ENCODE peak calls at places on chromosomes 7 and 10, in five cellular contexts. I is HL-60, G is tibial nerve, H is ovary, A is neural progenitor cell. Z is an unnamed sample.

GRCh38 chr7:86914468-86915054 is 144.9 kb downstream of the ELAPOR2 start:
- DNase-seq in H (no peak), A (peak; percentile 26), G (no peak), I (no peak), Z (no peak)

GRCh38 chr7:73442222-73442902 is 8.8 kb downstream of the FZD9 start:
- DNase-seq in I (no peak), H (no peak), A (no peak), G (no peak), Z (no peak)

GRCh38 chr7:139798221-139798620 is 20.4 kb upstream of the HIPK2 start:
- DNase-seq in G (no peak), A (no peak), H (no peak), I (no peak), Z (peak; percentile 58)

GRCh38 chr7:100220833-100221718 is 1.3 kb downstream of the PVRIG start:
- DNase-seq in G (no peak), I (no peak), H (no peak), A (no peak), Z (peak; percentile 58)

GRCh38 chr7:27435461-27435860 is 192.9 kb downstream of the EVX1 start:
- DNase-seq in A (no peak), I (no peak), H (no peak), G (no peak), Z (no peak)

GRCh38 chr7:104981671-104982036 is 32.4 kb upstream of the KMT2E start:
- DNase-seq in H (no peak), G (no peak), A (no peak), I (no peak), Z (no peak)

GRCh38 chr10:62413048-62413447 is 38.9 kb downstream of the ZNF365 start:
- DNase-seq in G (no peak), I (no peak), H (no peak), A (no peak), Z (no peak)

GRCh38 chr10:29849434-29849833 is 210.0 kb downstream of the JCAD start:
- DNase-seq in I (no peak), A (no peak), G (no peak), H (no peak), Z (no peak)

GRCh38 chr7:70334883-70335282 is 736.6 kb downstream of the AUTS2 start:
- DNase-seq in G (no peak), H (no peak), A (no peak), I (no peak), Z (no peak)

GRCh38 chr10:113273877-113274829 is 278.7 kb upstream of the HABP2 start:
- DNase-seq in I (no peak), G (no peak), H (no peak), A (no peak), Z (no peak)

GRCh38 chr10:3422282-3422681 is 249.7 kb upstream of the PITRM1 start:
- DNase-seq in G (no peak), A (no peak), H (no peak), I (no peak), Z (no peak)

GRCh38 chr7:127667017-127667670 is 15.2 kb downstream of the SND1 start:
- DNase-seq in G (no peak), A (no peak), I (no peak), H (no peak), Z (no peak)

GRCh38 chr7:123645516-123645915 is 10.2 kb upstream of the LMOD2 start:
- DNase-seq in H (no peak), A (peak; percentile 63), G (no peak), I (no peak), Z (no peak)

GRCh38 chr7:33388332-33388731 is 259.0 kb downstream of the BBS9 start:
- DNase-seq in A (no peak), G (no peak), H (no peak), I (no peak), Z (no peak)

GRCh38 chr7:4307645-4308590 is 374.2 kb upstream of the FOXK1 start:
- DNase-seq in I (no peak), A (no peak), G (no peak), H (no peak), Z (no peak)

GRCh38 chr10:103394180-103394579 is 2.1 kb downstream of the ATP5MK start:
- DNase-seq in I (no peak), A (no peak), H (no peak), G (no peak), Z (peak; percentile 2)

GRCh38 chr10:649798-650690 is 39.4 kb downstream of the DIP2C start:
- DNase-seq in G (no peak), H (peak; percentile 64), A (no peak), I (no peak), Z (peak; percentile 97)

GRCh38 chr10:98299341-98299740 is 31.3 kb upstream of the LOXL4 start:
- DNase-seq in H (no peak), I (no peak), A (peak; percentile 70), G (no peak), Z (no peak)

GRCh38 chr7:29297194-29297890 is 102.8 kb downstream of the CHN2 start:
- DNase-seq in G (no peak), I (no peak), A (peak; percentile 49), H (no peak), Z (no peak)

GRCh38 chr7:105198223-105198622 is 184.2 kb downstream of the KMT2E start:
- DNase-seq in A (peak; percentile 15), H (no peak), I (no peak), G (no peak), Z (no peak)

GRCh38 chr7:115494529-115495147 is 535.9 kb downstream of the TFEC start:
- DNase-seq in I (no peak), H (no peak), G (no peak), A (no peak), Z (no peak)

GRCh38 chr10:78913219-78914059 is 155.3 kb upstream of the ZMIZ1 start:
- DNase-seq in G (no peak), I (no peak), A (peak; percentile 93), H (peak; percentile 24), Z (peak; percentile 84)

GRCh38 chr7:24279512-24279911 is 4.5 kb upstream of the NPY start:
- DNase-seq in I (no peak), G (no peak), H (no peak), A (no peak), Z (no peak)

GRCh38 chr7:24283559-24283899 is 461 bp upstream of the NPY start:
- DNase-seq in I (no peak), H (no peak), A (peak; percentile 15), G (no peak), Z (no peak)

GRCh38 chr7:24284699-24285506 is 913 bp downstream of the NPY start:
- DNase-seq in A (peak; percentile 71), I (no peak), G (no peak), H (no peak), Z (peak; percentile 10)

GRCh38 chr7:24283900-24284698 is at the start of gene NPY:
- DNase-seq in I (no peak), A (peak; percentile 25), H (no peak), G (no peak), Z (no peak)
- H3K27me3 ChIP-seq in I (peaks cover 44% of the 10 kb centered on the region), A (peaks cover 69% of the 10 kb centered on the region), H (no peaks in the 10 kb centered on the region), G (no peaks in the 10 kb centered on the region), Z (peaks cover 2% of the 10 kb centered on the region)

DNA sequence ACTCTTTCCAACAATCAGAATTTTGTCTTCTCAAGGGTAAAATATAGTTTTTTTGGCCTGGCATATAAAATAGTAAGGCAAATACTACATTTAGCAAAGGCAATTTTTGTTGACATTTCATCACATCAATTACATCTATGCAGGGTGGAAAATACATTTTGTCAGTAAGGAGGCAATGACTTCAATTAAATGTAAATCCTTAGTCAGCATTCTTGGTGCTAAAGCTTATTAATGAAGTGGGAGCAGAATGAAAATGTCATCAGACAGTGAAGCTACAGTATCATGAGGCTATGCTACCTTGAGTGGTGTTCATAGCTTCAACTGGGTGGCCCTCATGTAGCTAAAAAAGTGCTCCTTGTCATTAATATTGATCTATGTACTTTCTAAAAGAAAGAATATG is 8.9 kb downstream of the LRRTM3 start:
- DNase-seq in A (no peak), G (no peak), I (no peak), H (no peak), Z (no peak)
- H3K27me3 ChIP-seq in A (no peaks in the 10 kb centered on the region), G (no peaks in the 10 kb centered on the region), I (no peaks in the 10 kb centered on the region), H (no peaks in the 10 kb centered on the region), Z (no peaks in the 10 kb centered on the region)

DNA sequence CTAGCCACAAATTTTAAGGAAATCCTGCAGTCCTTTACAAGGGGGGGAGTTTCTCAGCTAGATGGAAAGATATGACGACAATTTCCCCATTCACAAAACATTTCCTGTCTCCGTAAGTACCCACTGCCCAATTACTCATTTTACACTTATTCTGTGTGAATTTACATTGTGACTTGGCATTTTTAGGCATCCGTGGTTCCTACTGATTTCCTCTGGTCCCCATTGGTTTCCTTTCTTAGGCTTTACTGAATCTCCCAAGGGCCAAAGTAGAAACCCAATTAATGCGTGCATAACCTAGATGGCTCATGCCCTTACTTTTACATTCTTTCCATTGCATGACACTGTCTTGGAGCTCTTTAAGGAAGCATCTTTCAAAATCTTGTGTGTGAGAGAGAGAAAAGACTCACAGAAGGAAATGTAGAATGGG is 35.7 kb downstream of the NRCAM start:
- DNase-seq in I (no peak), G (no peak), H (no peak), A (no peak), Z (no peak)
- H3K27me3 ChIP-seq in I (no peaks in the 10 kb centered on the region), G (no peaks in the 10 kb centered on the region), H (no peaks in the 10 kb centered on the region), A (no peaks in the 10 kb centered on the region), Z (peaks cover 6% of the 10 kb centered on the region)

GRCh38 chr7:151018421-151019129 is 5.7 kb downstream of the ATG9B start:
- DNase-seq in I (no peak), A (peak; percentile 66), H (peak; percentile 46), G (no peak), Z (no peak)
- H3K27me3 ChIP-seq in I (peaks cover 18% of the 10 kb centered on the region), A (peaks cover 42% of the 10 kb centered on the region), H (no peaks in the 10 kb centered on the region), G (peaks cover 2% of the 10 kb centered on the region), Z (peaks cover 10% of the 10 kb centered on the region)

Z was measured in small intestine.